ENCODE peak calls at places on chromosomes 2 and 18, in ten cellular contexts. One of them, this sample, is unnamed.

GRCh38 chr18:22349966-22350365 is 67.7 kb downstream of the CTAGE1 start:
- DNase-seq in GM13976: no peak
- DNase-seq in CD4-positive, alpha-beta T cell: no peak
- DNase-seq in mammary epithelial cell: no peak
- DNase-seq in CD8-positive, alpha-beta T cell: no peak
- DNase-seq in mucosa of descending colon: no peak
- DNase-seq in PC-9: no peak
- DNase-seq in choroid plexus epithelial cell: no peak
- DNase-seq in cardiac fibroblast: no peak
- DNase-seq in neural progenitor cell: no peak
- DNase-seq in this sample: no peak

GRCh38 chr2:8296340-8296739 is 385.5 kb upstream of the ID2 start:
- DNase-seq in GM13976: no peak
- DNase-seq in mammary epithelial cell: no peak
- DNase-seq in choroid plexus epithelial cell: no peak
- DNase-seq in CD8-positive, alpha-beta T cell: no peak
- DNase-seq in mucosa of descending colon: no peak
- DNase-seq in neural progenitor cell: no peak
- DNase-seq in CD4-positive, alpha-beta T cell: no peak
- DNase-seq in cardiac fibroblast: no peak
- DNase-seq in PC-9: no peak
- DNase-seq in this sample: no peak

GRCh38 chr2:238551091-238551490 is 124.4 kb downstream of the ASB1 start:
- DNase-seq in neural progenitor cell: no peak
- DNase-seq in cardiac fibroblast: no peak
- DNase-seq in choroid plexus epithelial cell: no peak
- DNase-seq in GM13976: no peak
- DNase-seq in CD8-positive, alpha-beta T cell: no peak
- DNase-seq in mucosa of descending colon: no peak
- DNase-seq in CD4-positive, alpha-beta T cell: no peak
- DNase-seq in PC-9: no peak
- DNase-seq in mammary epithelial cell: peak; percentile 66
- DNase-seq in this sample: no peak

GRCh38 chr2:240622631-240623235 is 2.5 kb upstream of the GPR35 start:
- DNase-seq in CD8-positive, alpha-beta T cell: peak; percentile 70
- DNase-seq in CD4-positive, alpha-beta T cell: no peak
- DNase-seq in cardiac fibroblast: peak; percentile 29
- DNase-seq in choroid plexus epithelial cell: peak; percentile 63
- DNase-seq in PC-9: no peak
- DNase-seq in mammary epithelial cell: no peak
- DNase-seq in neural progenitor cell: no peak
- DNase-seq in GM13976: no peak
- DNase-seq in mucosa of descending colon: peak; percentile 64
- DNase-seq in this sample: no peak

GRCh38 chr2:183996825-183997823 is 601.2 kb upstream of the ZNF804A start:
- DNase-seq in CD4-positive, alpha-beta T cell: no peak
- DNase-seq in cardiac fibroblast: no peak
- DNase-seq in CD8-positive, alpha-beta T cell: no peak
- DNase-seq in choroid plexus epithelial cell: peak; percentile 24
- DNase-seq in neural progenitor cell: no peak
- DNase-seq in GM13976: no peak
- DNase-seq in mammary epithelial cell: no peak
- DNase-seq in mucosa of descending colon: no peak
- DNase-seq in PC-9: no peak
- DNase-seq in this sample: no peak

GRCh38 chr18:62586148-62586774 is 63.4 kb downstream of the ZCCHC2 start:
- DNase-seq in CD4-positive, alpha-beta T cell: peak; percentile 15
- DNase-seq in choroid plexus epithelial cell: peak; percentile 83
- DNase-seq in CD8-positive, alpha-beta T cell: peak; percentile 42
- DNase-seq in PC-9: peak; percentile 60
- DNase-seq in cardiac fibroblast: peak; percentile 80
- DNase-seq in mammary epithelial cell: peak; percentile 29
- DNase-seq in mucosa of descending colon: no peak
- DNase-seq in GM13976: peak; percentile 88
- DNase-seq in neural progenitor cell: peak; percentile 86
- DNase-seq in this sample: peak; percentile 81

GRCh38 chr2:234633581-234634230 is 136.8 kb upstream of the ARL4C start:
- DNase-seq in choroid plexus epithelial cell: no peak
- DNase-seq in CD4-positive, alpha-beta T cell: no peak
- DNase-seq in neural progenitor cell: no peak
- DNase-seq in mucosa of descending colon: no peak
- DNase-seq in PC-9: peak; percentile 22
- DNase-seq in CD8-positive, alpha-beta T cell: no peak
- DNase-seq in mammary epithelial cell: no peak
- DNase-seq in cardiac fibroblast: no peak
- DNase-seq in GM13976: no peak
- DNase-seq in this sample: no peak

GRCh38 chr2:147916723-147917122 is 71.9 kb downstream of the ACVR2A start:
- DNase-seq in GM13976: no peak
- DNase-seq in mammary epithelial cell: no peak
- DNase-seq in CD4-positive, alpha-beta T cell: no peak
- DNase-seq in CD8-positive, alpha-beta T cell: no peak
- DNase-seq in neural progenitor cell: no peak
- DNase-seq in mucosa of descending colon: no peak
- DNase-seq in choroid plexus epithelial cell: no peak
- DNase-seq in PC-9: no peak
- DNase-seq in cardiac fibroblast: no peak
- DNase-seq in this sample: no peak

GRCh38 chr18:67410075-67410474 is 106.4 kb downstream of the DSEL start:
- DNase-seq in neural progenitor cell: no peak
- DNase-seq in CD4-positive, alpha-beta T cell: no peak
- DNase-seq in mammary epithelial cell: no peak
- DNase-seq in mucosa of descending colon: no peak
- DNase-seq in GM13976: no peak
- DNase-seq in cardiac fibroblast: no peak
- DNase-seq in PC-9: no peak
- DNase-seq in choroid plexus epithelial cell: peak; percentile 58
- DNase-seq in CD8-positive, alpha-beta T cell: no peak
- DNase-seq in this sample: no peak

GRCh38 chr2:135059577-135059976 is 7.5 kb downstream of the RAB3GAP1 start:
- DNase-seq in GM13976: no peak
- DNase-seq in choroid plexus epithelial cell: no peak
- DNase-seq in mammary epithelial cell: no peak
- DNase-seq in neural progenitor cell: no peak
- DNase-seq in cardiac fibroblast: no peak
- DNase-seq in mucosa of descending colon: no peak
- DNase-seq in CD4-positive, alpha-beta T cell: no peak
- DNase-seq in CD8-positive, alpha-beta T cell: no peak
- DNase-seq in PC-9: no peak
- DNase-seq in this sample: no peak

GRCh38 chr2:170155022-170155722 is 22.8 kb upstream of the MYO3B start:
- DNase-seq in CD8-positive, alpha-beta T cell: no peak
- DNase-seq in mammary epithelial cell: no peak
- DNase-seq in GM13976: no peak
- DNase-seq in cardiac fibroblast: peak; percentile 49
- DNase-seq in mucosa of descending colon: no peak
- DNase-seq in CD4-positive, alpha-beta T cell: no peak
- DNase-seq in choroid plexus epithelial cell: peak; percentile 63
- DNase-seq in neural progenitor cell: peak; percentile 44
- DNase-seq in PC-9: no peak
- DNase-seq in this sample: no peak

GRCh38 chr18:11981633-11982366 is 493 bp downstream of the IMPA2 start:
- DNase-seq in PC-9: peak; percentile 59
- DNase-seq in mammary epithelial cell: peak; percentile 20
- DNase-seq in choroid plexus epithelial cell: peak; percentile 16
- DNase-seq in CD4-positive, alpha-beta T cell: no peak
- DNase-seq in neural progenitor cell: peak; percentile 87
- DNase-seq in cardiac fibroblast: peak; percentile 36
- DNase-seq in GM13976: no peak
- DNase-seq in CD8-positive, alpha-beta T cell: peak; percentile 22
- DNase-seq in mucosa of descending colon: peak; percentile 76
- DNase-seq in this sample: peak; percentile 43

GRCh38 chr2:238439093-238439849 is 12.5 kb downstream of the ASB1 start:
- DNase-seq in PC-9: peak; percentile 89
- DNase-seq in mucosa of descending colon: no peak
- DNase-seq in choroid plexus epithelial cell: peak; percentile 90
- DNase-seq in mammary epithelial cell: peak; percentile 100
- DNase-seq in cardiac fibroblast: peak; percentile 93
- DNase-seq in CD4-positive, alpha-beta T cell: no peak
- DNase-seq in GM13976: no peak
- DNase-seq in CD8-positive, alpha-beta T cell: no peak
- DNase-seq in neural progenitor cell: no peak
- DNase-seq in this sample: no peak

GRCh38 chr2:157903051-157903625 is 27.0 kb upstream of the ACVR1 start:
- DNase-seq in GM13976: no peak
- DNase-seq in mammary epithelial cell: no peak
- DNase-seq in CD8-positive, alpha-beta T cell: no peak
- DNase-seq in choroid plexus epithelial cell: no peak
- DNase-seq in cardiac fibroblast: peak; percentile 3
- DNase-seq in mucosa of descending colon: no peak
- DNase-seq in CD4-positive, alpha-beta T cell: no peak
- DNase-seq in PC-9: no peak
- DNase-seq in neural progenitor cell: no peak
- DNase-seq in this sample: no peak

GRCh38 chr2:157900684-157901083 is 24.6 kb upstream of the ACVR1 start:
- DNase-seq in choroid plexus epithelial cell: no peak
- DNase-seq in mammary epithelial cell: peak; percentile 5
- DNase-seq in neural progenitor cell: no peak
- DNase-seq in cardiac fibroblast: no peak
- DNase-seq in CD4-positive, alpha-beta T cell: no peak
- DNase-seq in GM13976: no peak
- DNase-seq in PC-9: no peak
- DNase-seq in mucosa of descending colon: no peak
- DNase-seq in CD8-positive, alpha-beta T cell: no peak
- DNase-seq in this sample: no peak

GRCh38 chr2:157900203-157900602 is 24.1 kb upstream of the ACVR1 start:
- DNase-seq in cardiac fibroblast: no peak
- DNase-seq in mucosa of descending colon: no peak
- DNase-seq in neural progenitor cell: no peak
- DNase-seq in GM13976: no peak
- DNase-seq in CD8-positive, alpha-beta T cell: no peak
- DNase-seq in PC-9: peak; percentile 3
- DNase-seq in choroid plexus epithelial cell: no peak
- DNase-seq in mammary epithelial cell: peak; percentile 81
- DNase-seq in CD4-positive, alpha-beta T cell: no peak
- DNase-seq in this sample: no peak

GRCh38 chr2:157899125-157899839 is 23.2 kb upstream of the ACVR1 start:
- DNase-seq in choroid plexus epithelial cell: no peak
- DNase-seq in mammary epithelial cell: no peak
- DNase-seq in PC-9: no peak
- DNase-seq in CD4-positive, alpha-beta T cell: no peak
- DNase-seq in mucosa of descending colon: no peak
- DNase-seq in cardiac fibroblast: no peak
- DNase-seq in neural progenitor cell: no peak
- DNase-seq in GM13976: no peak
- DNase-seq in CD8-positive, alpha-beta T cell: no peak
- DNase-seq in this sample: no peak

DNA sequence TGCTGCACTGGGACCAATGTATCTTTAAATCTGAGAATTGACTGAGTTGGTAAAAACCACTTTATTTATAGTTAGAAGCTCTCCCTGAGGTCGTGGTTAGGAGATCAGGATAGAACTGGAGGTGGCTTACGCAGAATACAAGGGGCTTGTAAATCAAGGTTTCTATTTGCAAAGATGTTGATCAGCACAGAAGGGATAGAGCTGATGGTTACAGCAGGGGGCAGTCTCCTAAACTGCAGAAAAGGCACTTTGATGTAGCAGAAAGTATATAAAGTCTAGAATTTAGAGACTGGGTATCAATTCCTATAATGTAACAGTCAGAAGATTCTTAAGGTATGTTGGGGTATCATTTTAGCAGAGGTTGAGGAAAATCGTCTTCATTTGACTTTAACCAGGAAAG is 25.2 kb upstream of the ACVR1 start:
- DNase-seq in mammary epithelial cell: no peak
- DNase-seq in CD4-positive, alpha-beta T cell: no peak
- DNase-seq in cardiac fibroblast: no peak
- DNase-seq in choroid plexus epithelial cell: no peak
- DNase-seq in PC-9: no peak
- DNase-seq in mucosa of descending colon: no peak
- DNase-seq in CD8-positive, alpha-beta T cell: no peak
- DNase-seq in GM13976: no peak
- DNase-seq in neural progenitor cell: no peak
- DNase-seq in this sample: no peak
- TF ChIP-seq CTCF in mammary epithelial cell: peak; percentile 40
- TF ChIP-seq CTCF in CD4-positive, alpha-beta T cell: peak; percentile 28
- TF ChIP-seq CTCF in cardiac fibroblast: peak; percentile 28
- TF ChIP-seq CTCF in choroid plexus epithelial cell: peak; percentile 53
- TF ChIP-seq CTCF in PC-9: no peak
- TF ChIP-seq CTCF in mucosa of descending colon: no peak
- TF ChIP-seq CTCF in CD8-positive, alpha-beta T cell: peak; percentile 21
- TF ChIP-seq CTCF in GM13976: peak; percentile 20
- TF ChIP-seq CTCF in neural progenitor cell: peak; percentile 47
- TF ChIP-seq CTCF in this sample: peak; percentile 19

GRCh38 chr2:31413876-31414550 is 529 bp downstream of the XDH start:
- DNase-seq in mammary epithelial cell: no peak
- DNase-seq in cardiac fibroblast: no peak
- DNase-seq in mucosa of descending colon: no peak
- DNase-seq in choroid plexus epithelial cell: no peak
- DNase-seq in CD4-positive, alpha-beta T cell: no peak
- DNase-seq in neural progenitor cell: peak; percentile 6
- DNase-seq in CD8-positive, alpha-beta T cell: no peak
- DNase-seq in PC-9: no peak
- DNase-seq in GM13976: no peak
- DNase-seq in this sample: no peak
- TF ChIP-seq CTCF in mammary epithelial cell: peak; percentile 45
- TF ChIP-seq CTCF in cardiac fibroblast: no peak
- TF ChIP-seq CTCF in mucosa of descending colon: no peak
- TF ChIP-seq CTCF in choroid plexus epithelial cell: no peak
- TF ChIP-seq CTCF in CD4-positive, alpha-beta T cell: no peak
- TF ChIP-seq CTCF in neural progenitor cell: peak; percentile 50
- TF ChIP-seq CTCF in CD8-positive, alpha-beta T cell: peak; percentile 12
- TF ChIP-seq CTCF in PC-9: peak; percentile 73
- TF ChIP-seq CTCF in GM13976: no peak
- TF ChIP-seq CTCF in this sample: peak; percentile 57

GRCh38 chr2:52818958-52819357 is 948.6 kb upstream of the CHAC2 start:
- DNase-seq in PC-9: no peak
- DNase-seq in GM13976: no peak
- DNase-seq in neural progenitor cell: no peak
- DNase-seq in cardiac fibroblast: no peak
- DNase-seq in CD8-positive, alpha-beta T cell: no peak
- DNase-seq in choroid plexus epithelial cell: no peak
- DNase-seq in mucosa of descending colon: no peak
- DNase-seq in mammary epithelial cell: no peak
- DNase-seq in CD4-positive, alpha-beta T cell: no peak
- DNase-seq in this sample: no peak

GRCh38 chr2:52821631-52822030 is 946.0 kb upstream of the CHAC2 start:
- DNase-seq in mucosa of descending colon: no peak
- DNase-seq in cardiac fibroblast: peak; percentile 5
- DNase-seq in CD4-positive, alpha-beta T cell: no peak
- DNase-seq in PC-9: no peak
- DNase-seq in GM13976: no peak
- DNase-seq in CD8-positive, alpha-beta T cell: no peak
- DNase-seq in mammary epithelial cell: peak; percentile 9
- DNase-seq in neural progenitor cell: no peak
- DNase-seq in choroid plexus epithelial cell: peak; percentile 46
- DNase-seq in this sample: no peak
- TF ChIP-seq CTCF in mucosa of descending colon: no peak
- TF ChIP-seq CTCF in cardiac fibroblast: no peak
- TF ChIP-seq CTCF in CD4-positive, alpha-beta T cell: no peak
- TF ChIP-seq CTCF in PC-9: no peak
- TF ChIP-seq CTCF in GM13976: no peak
- TF ChIP-seq CTCF in CD8-positive, alpha-beta T cell: no peak
- TF ChIP-seq CTCF in mammary epithelial cell: peak; percentile 36
- TF ChIP-seq CTCF in neural progenitor cell: no peak
- TF ChIP-seq CTCF in choroid plexus epithelial cell: peak; percentile 63
- TF ChIP-seq CTCF in this sample: no peak

DNA sequence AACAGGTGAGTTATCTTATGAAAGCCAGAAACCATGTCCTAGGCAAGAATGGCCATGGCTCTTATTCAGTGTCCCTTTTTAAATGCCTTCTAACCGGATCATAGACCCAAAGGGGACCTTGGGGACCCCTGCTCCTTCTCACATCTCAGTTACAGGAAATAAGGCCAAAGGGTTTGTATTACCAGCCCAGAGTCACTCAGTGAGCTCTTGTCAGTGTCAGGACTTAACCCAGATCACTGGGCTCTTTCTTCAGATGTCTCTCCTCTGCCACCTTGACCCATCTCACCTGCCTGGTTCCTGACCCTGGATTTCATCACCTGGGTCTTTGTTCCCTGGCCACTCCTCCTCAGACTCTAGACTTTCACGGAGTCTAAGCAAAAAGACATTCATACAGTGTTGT is 556.7 kb downstream of the CMPK2 start:
- DNase-seq in mammary epithelial cell: no peak
- DNase-seq in mucosa of descending colon: no peak
- DNase-seq in PC-9: no peak
- DNase-seq in cardiac fibroblast: no peak
- DNase-seq in GM13976: no peak
- DNase-seq in CD8-positive, alpha-beta T cell: no peak
- DNase-seq in neural progenitor cell: no peak
- DNase-seq in choroid plexus epithelial cell: no peak
- DNase-seq in CD4-positive, alpha-beta T cell: no peak
- DNase-seq in this sample: no peak
- TF ChIP-seq CTCF in mammary epithelial cell: no peak
- TF ChIP-seq CTCF in mucosa of descending colon: no peak
- TF ChIP-seq CTCF in PC-9: no peak
- TF ChIP-seq CTCF in cardiac fibroblast: no peak
- TF ChIP-seq CTCF in GM13976: no peak
- TF ChIP-seq CTCF in CD8-positive, alpha-beta T cell: no peak
- TF ChIP-seq CTCF in neural progenitor cell: no peak
- TF ChIP-seq CTCF in choroid plexus epithelial cell: no peak
- TF ChIP-seq CTCF in CD4-positive, alpha-beta T cell: no peak
- TF ChIP-seq CTCF in this sample: no peak